ENCODE peak calls at places on chromosomes 7 and 10, in four cellular contexts. D is epithelial cell of proximal tubule, O is lower leg skin, Q is psoas muscle. C is an unnamed sample.

GRCh38 chr10:57696641-57697040 is 571.1 kb downstream of the IPMK start:
- DNase-seq in O (no peak), Q (no peak), D (peak; percentile 94), C (peak; percentile 96)

GRCh38 chr10:63554666-63555065 is 33.5 kb downstream of the REEP3 start:
- DNase-seq in D (peak; percentile 41), Q (no peak), O (no peak), C (peak; percentile 97)

GRCh38 chr10:45457487-45457886 is 83.5 kb downstream of the ALOX5 start:
- DNase-seq in D (no peak), Q (no peak), O (no peak), C (no peak)

GRCh38 chr7:31327071-31327470 is 13.5 kb downstream of the NEUROD6 start:
- DNase-seq in Q (no peak), O (no peak), D (no peak), C (no peak)

GRCh38 chr7:100540073-100540723 is 1.2 kb downstream of the AGFG2 start:
- DNase-seq in O (no peak), D (no peak), Q (no peak), C (no peak)

GRCh38 chr7:85186083-85186520 is 754 bp downstream of the SEMA3D start:
- DNase-seq in D (no peak), O (peak; percentile 29), Q (peak; percentile 16), C (peak; percentile 50)

GRCh38 chr10:28891058-28891713 is 213.9 kb downstream of the BAMBI start:
- DNase-seq in D (no peak), Q (no peak), O (peak; percentile 21), C (no peak)

GRCh38 chr7:84073476-84073875 is 121.1 kb downstream of the SEMA3A start:
- DNase-seq in O (no peak), D (no peak), Q (no peak), C (peak; percentile 73)

GRCh38 chr7:12889391-12889790 is 202.0 kb downstream of the ARL4A start:
- DNase-seq in D (no peak), Q (no peak), O (no peak), C (peak; percentile 55)

GRCh38 chr10:16952010-16952550 is 134.9 kb upstream of the RSU1 start:
- DNase-seq in O (no peak), Q (no peak), D (no peak), C (no peak)

GRCh38 chr7:901388-902154 is 25.2 kb downstream of the GET4 start:
- DNase-seq in O (peak; percentile 66), D (peak; percentile 19), Q (peak; percentile 80), C (peak; percentile 95)

DNA sequence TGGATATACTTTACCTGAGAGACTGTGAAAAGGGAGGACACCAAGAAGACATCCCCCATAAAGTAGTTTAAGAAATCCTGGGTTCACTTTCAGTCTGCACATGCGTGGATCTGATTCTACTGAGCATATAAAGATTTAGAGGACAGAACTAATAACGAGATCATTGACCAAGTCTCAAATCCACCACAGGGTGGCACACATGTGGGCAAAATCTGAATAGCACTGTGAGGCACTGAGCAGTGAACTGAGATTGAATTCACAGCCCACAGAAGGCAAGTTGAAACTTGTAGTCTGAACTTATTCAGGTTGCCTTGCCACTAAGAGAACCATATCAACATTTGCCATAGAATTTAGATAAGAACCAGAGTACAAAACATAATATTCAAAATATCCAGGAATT is 818.6 kb downstream of the GRID1 start:
- DNase-seq in D (peak; percentile 25), O (peak; percentile 29), Q (no peak), C (peak; percentile 47)
- TF ChIP-seq CTCF in D (peak; percentile 83), O (no peak), Q (peak; percentile 31), C (peak; percentile 42)

DNA sequence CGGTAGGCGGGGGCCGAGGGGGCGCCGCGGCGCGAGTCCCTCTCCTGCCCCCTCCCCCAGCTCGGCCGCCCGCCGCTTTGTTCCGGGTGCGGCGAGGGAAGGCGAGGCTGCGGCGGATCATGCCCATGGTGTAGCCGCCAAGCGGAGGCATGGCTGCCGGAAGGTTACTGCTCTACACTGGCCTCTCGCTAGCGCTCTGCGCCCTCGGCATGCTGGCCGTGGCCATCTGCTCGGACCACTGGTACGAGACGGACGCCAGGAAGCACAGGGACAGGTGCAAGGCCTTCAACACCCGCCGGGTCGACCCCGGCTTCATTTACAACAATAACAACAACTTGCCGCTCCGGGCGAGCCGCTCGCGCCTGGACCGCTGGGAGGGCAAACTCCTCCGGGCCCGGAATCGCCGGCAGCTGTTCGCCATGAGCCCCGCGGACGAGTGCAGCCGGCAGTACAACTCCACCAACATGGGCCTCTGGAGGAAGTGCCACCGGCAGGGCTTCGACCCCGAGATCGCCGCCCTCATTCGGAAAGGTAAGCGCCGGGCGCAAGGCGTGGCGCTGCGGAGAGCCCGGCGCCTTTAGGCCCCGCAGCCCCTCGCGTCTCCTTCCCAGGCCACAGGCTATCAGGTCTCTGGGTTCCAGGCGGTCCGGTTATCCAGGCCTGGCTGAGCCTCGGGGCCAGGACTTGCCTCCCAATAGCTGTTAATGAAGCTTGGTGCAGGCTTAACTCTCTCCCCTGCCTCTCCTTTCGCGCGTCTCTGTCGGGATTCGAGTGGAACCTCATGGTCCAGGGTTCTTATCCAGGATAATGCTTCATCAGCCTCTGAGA is 512 bp downstream of the TMEM178B start:
- DNase-seq in Q (peak; percentile 21), D (no peak), O (no peak), C (peak; percentile 10)
- H3K4me3 ChIP-seq in Q (peak overlapping the region; percentile 79), D (peak overlapping the region; percentile 87), O (peak overlapping the region; percentile 21), C (peak overlapping the region; percentile 23)

DNA sequence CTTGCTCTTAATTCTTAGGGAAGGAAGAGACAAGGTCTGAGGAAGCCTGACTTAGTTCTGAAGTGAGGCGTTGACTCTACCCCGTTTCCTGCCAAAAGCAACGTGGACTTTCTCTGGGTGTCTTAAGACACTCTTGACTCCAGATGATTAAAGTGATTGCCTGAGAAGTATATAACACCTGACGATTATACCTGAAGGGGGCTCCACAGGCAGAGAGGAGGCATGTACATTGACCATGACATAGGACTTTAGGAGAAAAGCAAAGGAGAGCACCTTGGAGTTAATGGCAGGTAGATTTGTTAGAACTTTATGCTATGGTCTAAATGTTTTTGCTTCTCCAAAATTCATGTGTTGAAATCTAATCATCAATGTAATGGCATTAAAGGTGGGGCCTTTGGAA is 15.9 kb downstream of the ITGB8 start:
- DNase-seq in O (no peak), D (no peak), Q (no peak), C (no peak)
- TF ChIP-seq CTCF in O (no peak), D (no peak), Q (no peak), C (no peak)

DNA sequence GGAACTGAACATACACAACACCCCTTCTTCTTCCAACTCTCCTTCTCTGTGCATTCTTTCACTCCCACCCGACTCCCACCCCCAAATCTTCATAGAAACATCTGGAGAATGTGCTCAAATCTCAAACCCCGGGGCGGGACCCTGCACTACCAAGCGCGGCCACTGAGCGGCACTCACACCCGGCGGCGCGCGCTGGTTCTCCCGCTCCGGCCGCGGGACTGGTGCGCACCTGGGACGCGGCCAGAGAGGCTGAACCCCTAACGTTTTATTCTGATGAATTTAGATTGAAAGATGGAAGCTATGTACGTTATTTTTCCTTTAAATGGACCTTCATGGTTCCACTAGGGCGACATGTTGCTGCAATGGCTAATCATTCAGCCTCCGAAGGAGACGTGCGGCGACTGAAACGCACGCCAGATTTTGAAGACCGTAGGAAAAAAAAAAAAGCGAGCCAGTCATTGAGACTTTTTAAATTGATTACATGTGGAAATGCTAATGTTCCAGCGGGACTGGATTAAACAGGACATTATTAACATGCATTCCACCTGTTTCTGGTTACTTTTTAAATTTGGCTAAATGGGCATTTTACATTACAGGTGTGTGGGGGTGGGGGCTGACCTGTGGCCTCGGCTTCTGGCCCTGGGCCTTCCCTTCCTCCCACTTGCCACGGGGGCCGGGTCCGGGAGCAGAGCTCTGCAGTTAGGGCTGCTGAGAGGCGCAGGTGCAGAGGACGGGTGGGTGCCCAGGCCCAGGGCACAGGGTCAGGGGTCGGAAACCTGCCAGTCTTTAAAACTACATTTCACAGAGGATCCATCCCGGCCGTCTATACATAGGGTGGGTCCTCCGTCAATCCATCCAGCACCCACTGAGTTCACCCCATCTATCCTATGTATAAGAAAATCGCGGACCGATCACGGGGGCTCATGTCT is 106.8 kb upstream of the INSIG1 start:
- DNase-seq in Q (peak; percentile 63), O (no peak), D (no peak), C (peak; percentile 32)
- H3K4me3 ChIP-seq in Q (peak overlapping the region; percentile 48), O (no peak overlapping the region), D (peak overlapping the region; percentile 44), C (no peak overlapping the region)

GRCh38 chr10:80596391-80597257 is 58.9 kb downstream of the SH2D4B start:
- DNase-seq in Q (no peak), O (no peak), D (no peak), C (peak; percentile 77)
- TF ChIP-seq CTCF in Q (peak; percentile 37), O (no peak), D (peak; percentile 89), C (peak; percentile 95)